ENCODE peak calls at places on chromosomes 4 and X, in ten cellular contexts. One of them, this sample, is unnamed.

GRCh38 chrX:32530802-32531403 is 680.4 kb downstream of the DMD start:
- DNase-seq in right lobe of liver: no peak
- DNase-seq in heart left ventricle: no peak
- DNase-seq in A549: peak; percentile 38
- DNase-seq in body of pancreas: peak; percentile 30
- DNase-seq in PC-3: peak; percentile 55
- DNase-seq in cardiac fibroblast: peak; percentile 70
- DNase-seq in IMR-90: peak; percentile 52
- DNase-seq in pancreas: no peak
- DNase-seq in ovary: peak; percentile 18
- DNase-seq in this sample: no peak

GRCh38 chr4:29717658-29718057 is 1002.5 kb upstream of the PCDH7 start:
- DNase-seq in right lobe of liver: no peak
- DNase-seq in heart left ventricle: no peak
- DNase-seq in A549: no peak
- DNase-seq in body of pancreas: no peak
- DNase-seq in PC-3: peak; percentile 48
- DNase-seq in cardiac fibroblast: no peak
- DNase-seq in IMR-90: peak; percentile 23
- DNase-seq in pancreas: no peak
- DNase-seq in ovary: no peak
- DNase-seq in this sample: no peak

GRCh38 chrX:150184487-150184886 is 178.6 kb upstream of the MAMLD1 start:
- DNase-seq in right lobe of liver: no peak
- DNase-seq in heart left ventricle: no peak
- DNase-seq in A549: peak; percentile 39
- DNase-seq in body of pancreas: no peak
- DNase-seq in PC-3: peak; percentile 92
- DNase-seq in cardiac fibroblast: peak; percentile 9
- DNase-seq in IMR-90: peak; percentile 36
- DNase-seq in pancreas: no peak
- DNase-seq in ovary: no peak
- DNase-seq in this sample: no peak

GRCh38 chr4:158193171-158193749 is 17.0 kb upstream of the TMEM144 start:
- DNase-seq in right lobe of liver: no peak
- DNase-seq in heart left ventricle: no peak
- DNase-seq in A549: peak; percentile 28
- DNase-seq in body of pancreas: no peak
- DNase-seq in PC-3: peak; percentile 62
- DNase-seq in cardiac fibroblast: peak; percentile 50
- DNase-seq in IMR-90: peak; percentile 31
- DNase-seq in pancreas: no peak
- DNase-seq in ovary: no peak
- DNase-seq in this sample: no peak

GRCh38 chrX:97638621-97639020 is 754.9 kb downstream of the RPA4 start:
- DNase-seq in right lobe of liver: no peak
- DNase-seq in heart left ventricle: no peak
- DNase-seq in A549: no peak
- DNase-seq in body of pancreas: no peak
- DNase-seq in PC-3: no peak
- DNase-seq in cardiac fibroblast: no peak
- DNase-seq in IMR-90: no peak
- DNase-seq in pancreas: no peak
- DNase-seq in ovary: no peak
- DNase-seq in this sample: no peak

GRCh38 chrX:3244955-3245354 is 101.5 kb downstream of the MXRA5 start:
- DNase-seq in right lobe of liver: peak; percentile 17
- DNase-seq in heart left ventricle: no peak
- DNase-seq in A549: peak; percentile 5
- DNase-seq in body of pancreas: no peak
- DNase-seq in PC-3: peak; percentile 3
- DNase-seq in cardiac fibroblast: peak; percentile 6
- DNase-seq in IMR-90: no peak
- DNase-seq in pancreas: no peak
- DNase-seq in ovary: no peak
- DNase-seq in this sample: no peak

GRCh38 chrX:102651968-102652744 is 873 bp downstream of the GPRASP1 start:
- DNase-seq in right lobe of liver: no peak
- DNase-seq in heart left ventricle: no peak
- DNase-seq in A549: peak; percentile 30
- DNase-seq in body of pancreas: peak; percentile 33
- DNase-seq in PC-3: no peak
- DNase-seq in cardiac fibroblast: peak; percentile 50
- DNase-seq in IMR-90: peak; percentile 29
- DNase-seq in pancreas: no peak
- DNase-seq in ovary: peak; percentile 81
- DNase-seq in this sample: no peak

GRCh38 chrX:119696251-119696890 is 3.4 kb upstream of the SEPTIN6 start:
- DNase-seq in right lobe of liver: no peak
- DNase-seq in heart left ventricle: no peak
- DNase-seq in A549: no peak
- DNase-seq in body of pancreas: no peak
- DNase-seq in PC-3: no peak
- DNase-seq in cardiac fibroblast: no peak
- DNase-seq in IMR-90: no peak
- DNase-seq in pancreas: no peak
- DNase-seq in ovary: no peak
- DNase-seq in this sample: no peak

GRCh38 chrX:150546711-150547153 is 21.7 kb upstream of the MTM1 start:
- DNase-seq in right lobe of liver: no peak
- DNase-seq in heart left ventricle: no peak
- DNase-seq in A549: no peak
- DNase-seq in body of pancreas: no peak
- DNase-seq in PC-3: no peak
- DNase-seq in cardiac fibroblast: no peak
- DNase-seq in IMR-90: no peak
- DNase-seq in pancreas: no peak
- DNase-seq in ovary: peak; percentile 47
- DNase-seq in this sample: no peak

GRCh38 chr4:112978691-112979472 is 70.6 kb upstream of the ANK2 start:
- DNase-seq in right lobe of liver: no peak
- DNase-seq in heart left ventricle: no peak
- DNase-seq in A549: no peak
- DNase-seq in body of pancreas: no peak
- DNase-seq in PC-3: peak; percentile 65
- DNase-seq in cardiac fibroblast: peak; percentile 65
- DNase-seq in IMR-90: peak; percentile 6
- DNase-seq in pancreas: no peak
- DNase-seq in ovary: no peak
- DNase-seq in this sample: no peak

GRCh38 chr4:113684534-113685091 is 76.9 kb downstream of the CAMK2D start:
- DNase-seq in right lobe of liver: peak; percentile 47
- DNase-seq in heart left ventricle: peak; percentile 83
- DNase-seq in A549: peak; percentile 67
- DNase-seq in body of pancreas: peak; percentile 60
- DNase-seq in PC-3: peak; percentile 32
- DNase-seq in cardiac fibroblast: peak; percentile 75
- DNase-seq in IMR-90: peak; percentile 84
- DNase-seq in pancreas: no peak
- DNase-seq in ovary: peak; percentile 47
- DNase-seq in this sample: peak; percentile 33

GRCh38 chrX:44071847-44072545 is 98.8 kb upstream of the NDP start:
- DNase-seq in right lobe of liver: no peak
- DNase-seq in heart left ventricle: no peak
- DNase-seq in A549: peak; percentile 66
- DNase-seq in body of pancreas: no peak
- DNase-seq in PC-3: peak; percentile 92
- DNase-seq in cardiac fibroblast: peak; percentile 21
- DNase-seq in IMR-90: peak; percentile 55
- DNase-seq in pancreas: no peak
- DNase-seq in ovary: no peak
- DNase-seq in this sample: no peak

GRCh38 chr4:5374994-5375393 is 323.7 kb downstream of the STK32B start:
- DNase-seq in right lobe of liver: no peak
- DNase-seq in heart left ventricle: no peak
- DNase-seq in A549: no peak
- DNase-seq in body of pancreas: no peak
- DNase-seq in PC-3: no peak
- DNase-seq in cardiac fibroblast: no peak
- DNase-seq in IMR-90: no peak
- DNase-seq in pancreas: no peak
- DNase-seq in ovary: no peak
- DNase-seq in this sample: no peak

GRCh38 chr4:157713342-157713741 is 459.5 kb downstream of the GASK1B start:
- DNase-seq in right lobe of liver: no peak
- DNase-seq in heart left ventricle: no peak
- DNase-seq in A549: no peak
- DNase-seq in body of pancreas: no peak
- DNase-seq in PC-3: peak; percentile 39
- DNase-seq in cardiac fibroblast: peak; percentile 18
- DNase-seq in IMR-90: no peak
- DNase-seq in pancreas: no peak
- DNase-seq in ovary: no peak
- DNase-seq in this sample: no peak

GRCh38 chr4:183631577-183632198 is 27.3 kb downstream of the RWDD4 start:
- DNase-seq in right lobe of liver: no peak
- DNase-seq in heart left ventricle: no peak
- DNase-seq in A549: no peak
- DNase-seq in body of pancreas: peak; percentile 24
- DNase-seq in PC-3: no peak
- DNase-seq in cardiac fibroblast: no peak
- DNase-seq in IMR-90: no peak
- DNase-seq in pancreas: no peak
- DNase-seq in ovary: peak; percentile 67
- DNase-seq in this sample: no peak

GRCh38 chr4:45855857-45856256 is 268.0 kb downstream of the GABRG1 start:
- DNase-seq in right lobe of liver: no peak
- DNase-seq in heart left ventricle: no peak
- DNase-seq in A549: no peak
- DNase-seq in body of pancreas: no peak
- DNase-seq in PC-3: no peak
- DNase-seq in cardiac fibroblast: no peak
- DNase-seq in IMR-90: no peak
- DNase-seq in pancreas: no peak
- DNase-seq in ovary: no peak
- DNase-seq in this sample: no peak

GRCh38 chr4:4480685-4481393 is 61.0 kb downstream of the STX18 start:
- DNase-seq in right lobe of liver: no peak
- DNase-seq in heart left ventricle: no peak
- DNase-seq in A549: peak; percentile 4
- DNase-seq in body of pancreas: no peak
- DNase-seq in PC-3: no peak
- DNase-seq in cardiac fibroblast: peak; percentile 37
- DNase-seq in IMR-90: peak; percentile 41
- DNase-seq in pancreas: no peak
- DNase-seq in ovary: no peak
- DNase-seq in this sample: peak; percentile 11

GRCh38 chr4:173505924-173506779 is 23.9 kb downstream of the HAND2 start:
- DNase-seq in right lobe of liver: no peak
- DNase-seq in heart left ventricle: peak; percentile 76
- DNase-seq in A549: peak; percentile 45
- DNase-seq in body of pancreas: peak; percentile 73
- DNase-seq in PC-3: peak; percentile 56
- DNase-seq in cardiac fibroblast: peak; percentile 75
- DNase-seq in IMR-90: peak; percentile 45
- DNase-seq in pancreas: no peak
- DNase-seq in ovary: peak; percentile 65
- DNase-seq in this sample: no peak

DNA sequence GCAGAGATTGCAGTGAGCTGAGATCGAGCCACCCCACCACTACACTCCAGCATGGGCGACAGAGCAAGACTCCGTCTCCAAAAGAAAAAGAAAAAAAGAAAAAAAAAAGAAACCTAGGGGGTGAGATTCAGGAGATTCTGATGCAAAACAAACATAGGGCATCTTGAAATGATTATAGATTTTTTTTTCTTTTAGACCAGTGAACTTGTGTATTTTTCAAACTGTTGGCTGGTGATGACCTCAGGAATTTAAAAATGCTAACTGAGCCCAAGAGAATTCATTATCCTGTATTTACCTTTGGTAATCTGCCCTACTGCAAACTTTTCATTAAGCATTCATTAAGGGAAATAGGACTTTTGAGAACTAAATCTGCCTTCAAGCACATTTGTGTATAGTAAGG is 20.6 kb downstream of the ATP10D start:
- DNase-seq in right lobe of liver: no peak
- DNase-seq in heart left ventricle: no peak
- DNase-seq in A549: no peak
- DNase-seq in body of pancreas: no peak
- DNase-seq in PC-3: no peak
- DNase-seq in cardiac fibroblast: no peak
- DNase-seq in IMR-90: no peak
- DNase-seq in pancreas: no peak
- DNase-seq in ovary: no peak
- DNase-seq in this sample: no peak
- H3K4me3 ChIP-seq in right lobe of liver: no peak overlapping the region
- H3K4me3 ChIP-seq in heart left ventricle: no peak overlapping the region
- H3K4me3 ChIP-seq in A549: no peak overlapping the region
- H3K4me3 ChIP-seq in body of pancreas: no peak overlapping the region
- H3K4me3 ChIP-seq in PC-3: no peak overlapping the region
- H3K4me3 ChIP-seq in cardiac fibroblast: no peak overlapping the region
- H3K4me3 ChIP-seq in IMR-90: no peak overlapping the region
- H3K4me3 ChIP-seq in pancreas: no peak overlapping the region
- H3K4me3 ChIP-seq in ovary: no peak overlapping the region
- H3K4me3 ChIP-seq in this sample: no peak overlapping the region

GRCh38 chrX:16807548-16807947 is 21.3 kb downstream of the TXLNG start:
- DNase-seq in right lobe of liver: no peak
- DNase-seq in heart left ventricle: no peak
- DNase-seq in A549: peak; percentile 12
- DNase-seq in body of pancreas: no peak
- DNase-seq in PC-3: no peak
- DNase-seq in cardiac fibroblast: peak; percentile 43
- DNase-seq in IMR-90: peak; percentile 38
- DNase-seq in pancreas: no peak
- DNase-seq in ovary: no peak
- DNase-seq in this sample: no peak
- TF ChIP-seq CTCF in right lobe of liver: peak; percentile 38
- TF ChIP-seq CTCF in heart left ventricle: no peak
- TF ChIP-seq CTCF in A549: no peak
- TF ChIP-seq CTCF in body of pancreas: peak; percentile 34
- TF ChIP-seq CTCF in PC-3: no peak
- TF ChIP-seq CTCF in cardiac fibroblast: peak; percentile 56
- TF ChIP-seq CTCF in IMR-90: peak; percentile 39
- TF ChIP-seq CTCF in pancreas: no peak
- TF ChIP-seq CTCF in ovary: no peak
- TF ChIP-seq CTCF in this sample: peak; percentile 44

GRCh38 chrX:38262715-38263620 is 42.3 kb upstream of the SRPX start:
- DNase-seq in right lobe of liver: no peak
- DNase-seq in heart left ventricle: no peak
- DNase-seq in A549: no peak
- DNase-seq in body of pancreas: no peak
- DNase-seq in PC-3: no peak
- DNase-seq in cardiac fibroblast: peak; percentile 8
- DNase-seq in IMR-90: peak; percentile 72
- DNase-seq in pancreas: no peak
- DNase-seq in ovary: no peak
- DNase-seq in this sample: peak; percentile 20
- H3K4me3 ChIP-seq in right lobe of liver: no peak overlapping the region
- H3K4me3 ChIP-seq in heart left ventricle: no peak overlapping the region
- H3K4me3 ChIP-seq in A549: no peak overlapping the region
- H3K4me3 ChIP-seq in body of pancreas: no peak overlapping the region
- H3K4me3 ChIP-seq in PC-3: no peak overlapping the region
- H3K4me3 ChIP-seq in cardiac fibroblast: no peak overlapping the region
- H3K4me3 ChIP-seq in IMR-90: no peak overlapping the region
- H3K4me3 ChIP-seq in pancreas: no peak overlapping the region
- H3K4me3 ChIP-seq in ovary: no peak overlapping the region
- H3K4me3 ChIP-seq in this sample: no peak overlapping the region

DNA sequence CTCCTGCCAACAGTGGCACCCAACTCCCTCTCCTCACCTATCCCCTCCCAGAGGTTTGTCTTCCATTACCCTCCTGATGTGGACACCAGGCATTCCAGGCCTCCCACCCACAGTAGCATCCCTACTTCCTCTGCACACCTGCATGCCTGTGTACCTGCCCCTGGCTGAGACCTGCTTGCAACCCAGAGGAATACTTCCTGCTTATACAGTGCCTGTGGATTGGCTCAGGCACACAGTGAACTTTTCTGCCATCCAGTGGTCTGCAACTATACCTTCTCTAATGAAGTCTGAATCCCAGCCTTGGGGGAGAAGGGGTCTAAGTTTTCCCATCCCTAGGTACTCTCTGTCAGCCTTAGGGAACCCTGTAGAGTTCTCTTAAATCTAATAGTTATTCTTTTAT is 169.9 kb downstream of the IQCM start:
- DNase-seq in right lobe of liver: no peak
- DNase-seq in heart left ventricle: no peak
- DNase-seq in A549: no peak
- DNase-seq in body of pancreas: no peak
- DNase-seq in PC-3: peak; percentile 24
- DNase-seq in cardiac fibroblast: no peak
- DNase-seq in IMR-90: no peak
- DNase-seq in pancreas: no peak
- DNase-seq in ovary: no peak
- DNase-seq in this sample: no peak
- TF ChIP-seq CTCF in right lobe of liver: no peak
- TF ChIP-seq CTCF in heart left ventricle: no peak
- TF ChIP-seq CTCF in A549: no peak
- TF ChIP-seq CTCF in body of pancreas: no peak
- TF ChIP-seq CTCF in PC-3: peak; percentile 23
- TF ChIP-seq CTCF in cardiac fibroblast: no peak
- TF ChIP-seq CTCF in IMR-90: no peak
- TF ChIP-seq CTCF in pancreas: no peak
- TF ChIP-seq CTCF in ovary: no peak
- TF ChIP-seq CTCF in this sample: no peak

This sample was measured in BJ.